ENCODE peak calls at places on chromosomes 7 and 10, in five cellular contexts. One of them, this sample, is unnamed.

GRCh38 chr10:29850371-29850770 is 209.0 kb downstream of the JCAD start:
- DNase-seq in IMR-90: no peak
- DNase-seq in HCT116: no peak
- DNase-seq in tibial artery: no peak
- DNase-seq in heart left ventricle: no peak
- DNase-seq in this sample: no peak

GRCh38 chr7:144437370-144438191 is 34.1 kb upstream of the NOBOX start:
- DNase-seq in IMR-90: peak
- DNase-seq in HCT116: peak
- DNase-seq in tibial artery: peak
- DNase-seq in heart left ventricle: no peak
- DNase-seq in this sample: no peak

GRCh38 chr10:29590598-29591415 is 44.0 kb downstream of the SVIL start:
- DNase-seq in IMR-90: peak
- DNase-seq in HCT116: peak
- DNase-seq in tibial artery: no peak
- DNase-seq in heart left ventricle: no peak
- DNase-seq in this sample: no peak

GRCh38 chr7:23530355-23530754 is 1.4 kb downstream of the TRA2A start:
- DNase-seq in IMR-90: peak
- DNase-seq in HCT116: no peak
- DNase-seq in tibial artery: no peak
- DNase-seq in heart left ventricle: no peak
- DNase-seq in this sample: no peak

GRCh38 chr7:141094336-141095070 is 20.6 kb downstream of the TMEM178B start:
- DNase-seq in IMR-90: no peak
- DNase-seq in HCT116: no peak
- DNase-seq in tibial artery: no peak
- DNase-seq in heart left ventricle: no peak
- DNase-seq in this sample: no peak

GRCh38 chr7:128909605-128910568 is 622 bp downstream of the KCP start:
- DNase-seq in IMR-90: peak
- DNase-seq in HCT116: no peak
- DNase-seq in tibial artery: no peak
- DNase-seq in heart left ventricle: peak
- DNase-seq in this sample: no peak

GRCh38 chr10:27285093-27285492 is 44.5 kb upstream of the ACBD5 start:
- DNase-seq in IMR-90: peak
- DNase-seq in HCT116: peak
- DNase-seq in tibial artery: no peak
- DNase-seq in heart left ventricle: no peak
- DNase-seq in this sample: no peak

GRCh38 chr7:103447073-103447960 is 1.3 kb upstream of the SLC26A5 start:
- DNase-seq in IMR-90: peak
- DNase-seq in HCT116: peak
- DNase-seq in tibial artery: no peak
- DNase-seq in heart left ventricle: no peak
- DNase-seq in this sample: no peak

GRCh38 chr10:49104323-49104722 is 11.0 kb downstream of the VSTM4 start:
- DNase-seq in IMR-90: no peak
- DNase-seq in HCT116: no peak
- DNase-seq in tibial artery: no peak
- DNase-seq in heart left ventricle: no peak
- DNase-seq in this sample: no peak

GRCh38 chr7:2445047-2445446 is 31.2 kb downstream of the GRIFIN start:
- DNase-seq in IMR-90: no peak
- DNase-seq in HCT116: no peak
- DNase-seq in tibial artery: peak
- DNase-seq in heart left ventricle: no peak
- DNase-seq in this sample: peak

GRCh38 chr10:71829171-71829570 is 21.9 kb downstream of the PSAP start:
- DNase-seq in IMR-90: no peak
- DNase-seq in HCT116: no peak
- DNase-seq in tibial artery: peak
- DNase-seq in heart left ventricle: no peak
- DNase-seq in this sample: no peak

GRCh38 chr10:43785252-43785651 is 136.6 kb upstream of the ZNF32 start:
- DNase-seq in IMR-90: no peak
- DNase-seq in HCT116: peak
- DNase-seq in tibial artery: no peak
- DNase-seq in heart left ventricle: no peak
- DNase-seq in this sample: no peak

GRCh38 chr10:100046088-100046487 is 35.6 kb downstream of the CPN1 start:
- DNase-seq in IMR-90: peak
- DNase-seq in HCT116: peak
- DNase-seq in tibial artery: peak
- DNase-seq in heart left ventricle: peak
- DNase-seq in this sample: peak

GRCh38 chr10:490891-491571 is 198.4 kb downstream of the DIP2C start:
- DNase-seq in IMR-90: peak
- DNase-seq in HCT116: no peak
- DNase-seq in tibial artery: peak
- DNase-seq in heart left ventricle: peak
- DNase-seq in this sample: peak

GRCh38 chr7:39453743-39454355 is 112.4 kb upstream of the YAE1 start:
- DNase-seq in IMR-90: peak
- DNase-seq in HCT116: peak
- DNase-seq in tibial artery: no peak
- DNase-seq in heart left ventricle: no peak
- DNase-seq in this sample: no peak

GRCh38 chr7:826230-826905 is 5.9 kb upstream of the SUN1 start:
- DNase-seq in IMR-90: no peak
- DNase-seq in HCT116: no peak
- DNase-seq in tibial artery: no peak
- DNase-seq in heart left ventricle: no peak
- DNase-seq in this sample: peak

GRCh38 chr7:39016609-39017008 is 38.9 kb downstream of the POU6F2 start:
- DNase-seq in IMR-90: no peak
- DNase-seq in HCT116: no peak
- DNase-seq in tibial artery: no peak
- DNase-seq in heart left ventricle: no peak
- DNase-seq in this sample: no peak

GRCh38 chr7:118186491-118186890 is 2.5 kb downstream of the LSM8 start:
- DNase-seq in IMR-90: no peak
- DNase-seq in HCT116: no peak
- DNase-seq in tibial artery: no peak
- DNase-seq in heart left ventricle: no peak
- DNase-seq in this sample: no peak

GRCh38 chr10:111856631-111857030 is 326.9 kb downstream of the GPAM start:
- DNase-seq in IMR-90: no peak
- DNase-seq in HCT116: no peak
- DNase-seq in tibial artery: no peak
- DNase-seq in heart left ventricle: no peak
- DNase-seq in this sample: no peak

GRCh38 chr7:99258501-99258900 is 14.1 kb upstream of the MYH16 start:
- DNase-seq in IMR-90: no peak
- DNase-seq in HCT116: no peak
- DNase-seq in tibial artery: no peak
- DNase-seq in heart left ventricle: no peak
- DNase-seq in this sample: no peak

GRCh38 chr10:131758062-131758941 is 142.5 kb upstream of the PPP2R2D start:
- DNase-seq in IMR-90: no peak
- DNase-seq in HCT116: no peak
- DNase-seq in tibial artery: no peak
- DNase-seq in heart left ventricle: no peak
- DNase-seq in this sample: peak

GRCh38 chr10:69451209-69451783 is at the start of gene TSPAN15:
- DNase-seq in IMR-90: peak
- DNase-seq in HCT116: peak
- DNase-seq in tibial artery: peak
- DNase-seq in heart left ventricle: peak
- DNase-seq in this sample: peak

GRCh38 chr10:119726291-119727261 is 726 bp downstream of the INPP5F start:
- DNase-seq in IMR-90: no peak
- DNase-seq in HCT116: no peak
- DNase-seq in tibial artery: no peak
- DNase-seq in heart left ventricle: peak
- DNase-seq in this sample: no peak

GRCh38 chr7:96685353-96685752 is 24.3 kb downstream of the SEM1 start:
- DNase-seq in IMR-90: no peak
- DNase-seq in HCT116: no peak
- DNase-seq in tibial artery: no peak
- DNase-seq in heart left ventricle: no peak
- DNase-seq in this sample: no peak

GRCh38 chr10:48450233-48450810 is 143.8 kb downstream of the MAPK8 start:
- DNase-seq in IMR-90: no peak
- DNase-seq in HCT116: no peak
- DNase-seq in tibial artery: peak
- DNase-seq in heart left ventricle: no peak
- DNase-seq in this sample: peak

GRCh38 chr10:60964257-60965235 is 20.6 kb upstream of the RHOBTB1 start:
- DNase-seq in IMR-90: peak
- DNase-seq in HCT116: peak
- DNase-seq in tibial artery: peak
- DNase-seq in heart left ventricle: peak
- DNase-seq in this sample: peak

GRCh38 chr10:28530751-28531150 is 2.2 kb upstream of the WAC start:
- DNase-seq in IMR-90: peak
- DNase-seq in HCT116: no peak
- DNase-seq in tibial artery: no peak
- DNase-seq in heart left ventricle: no peak
- DNase-seq in this sample: no peak

GRCh38 chr7:111329367-111330234 is 232.7 kb downstream of the IMMP2L start:
- DNase-seq in IMR-90: peak
- DNase-seq in HCT116: no peak
- DNase-seq in tibial artery: no peak
- DNase-seq in heart left ventricle: no peak
- DNase-seq in this sample: no peak

GRCh38 chr7:156614434-156615264 is 25.9 kb upstream of the RNF32 start:
- DNase-seq in IMR-90: no peak
- DNase-seq in HCT116: no peak
- DNase-seq in tibial artery: no peak
- DNase-seq in heart left ventricle: no peak
- DNase-seq in this sample: no peak

GRCh38 chr10:24822557-24822956 is 98.9 kb upstream of the ARHGAP21 start:
- DNase-seq in IMR-90: no peak
- DNase-seq in HCT116: no peak
- DNase-seq in tibial artery: no peak
- DNase-seq in heart left ventricle: no peak
- DNase-seq in this sample: no peak

GRCh38 chr7:143914938-143915337 is 13.0 kb upstream of the TCAF1 start:
- DNase-seq in IMR-90: no peak
- DNase-seq in HCT116: no peak
- DNase-seq in tibial artery: no peak
- DNase-seq in heart left ventricle: no peak
- DNase-seq in this sample: no peak

GRCh38 chr7:80134536-80135305 is at the start of gene GNAI1:
- DNase-seq in IMR-90: peak
- DNase-seq in HCT116: peak
- DNase-seq in tibial artery: peak
- DNase-seq in heart left ventricle: peak
- DNase-seq in this sample: peak

GRCh38 chr7:140562921-140563600 is 77.6 kb downstream of the DENND2A start:
- DNase-seq in IMR-90: peak
- DNase-seq in HCT116: no peak
- DNase-seq in tibial artery: no peak
- DNase-seq in heart left ventricle: no peak
- DNase-seq in this sample: no peak

GRCh38 chr10:128421731-128422130 is 295.5 kb upstream of the MKI67 start:
- DNase-seq in IMR-90: no peak
- DNase-seq in HCT116: no peak
- DNase-seq in tibial artery: no peak
- DNase-seq in heart left ventricle: no peak
- DNase-seq in this sample: no peak

GRCh38 chr10:91603931-91604331 is 28.9 kb downstream of the PPP1R3C start:
- DNase-seq in IMR-90: no peak
- DNase-seq in HCT116: no peak
- DNase-seq in tibial artery: no peak
- DNase-seq in heart left ventricle: no peak
- DNase-seq in this sample: no peak
- H3K27ac ChIP-seq in IMR-90: peak
- H3K27ac ChIP-seq in HCT116: no peak
- H3K27ac ChIP-seq in tibial artery: peak
- H3K27ac ChIP-seq in heart left ventricle: no peak
- H3K27ac ChIP-seq in this sample: peak

GRCh38 chr7:57375783-57376182 is 74.2 kb upstream of the ZNF716 start:
- DNase-seq in IMR-90: no peak
- DNase-seq in HCT116: no peak
- DNase-seq in tibial artery: no peak
- DNase-seq in heart left ventricle: no peak
- DNase-seq in this sample: no peak
- H3K4me3 ChIP-seq in IMR-90: no peak
- H3K4me3 ChIP-seq in HCT116: no peak
- H3K4me3 ChIP-seq in tibial artery: no peak
- H3K4me3 ChIP-seq in heart left ventricle: no peak
- H3K4me3 ChIP-seq in this sample: no peak

GRCh38 chr10:75408911-75409885 is 7.6 kb upstream of the ZNF503 start:
- DNase-seq in IMR-90: no peak
- DNase-seq in HCT116: no peak
- DNase-seq in tibial artery: peak
- DNase-seq in heart left ventricle: peak
- DNase-seq in this sample: peak
- TF ChIP-seq CTCF in IMR-90: no peak
- TF ChIP-seq CTCF in HCT116: no peak
- TF ChIP-seq CTCF in tibial artery: no peak
- TF ChIP-seq CTCF in heart left ventricle: no peak
- TF ChIP-seq CTCF in this sample: no peak

DNA sequence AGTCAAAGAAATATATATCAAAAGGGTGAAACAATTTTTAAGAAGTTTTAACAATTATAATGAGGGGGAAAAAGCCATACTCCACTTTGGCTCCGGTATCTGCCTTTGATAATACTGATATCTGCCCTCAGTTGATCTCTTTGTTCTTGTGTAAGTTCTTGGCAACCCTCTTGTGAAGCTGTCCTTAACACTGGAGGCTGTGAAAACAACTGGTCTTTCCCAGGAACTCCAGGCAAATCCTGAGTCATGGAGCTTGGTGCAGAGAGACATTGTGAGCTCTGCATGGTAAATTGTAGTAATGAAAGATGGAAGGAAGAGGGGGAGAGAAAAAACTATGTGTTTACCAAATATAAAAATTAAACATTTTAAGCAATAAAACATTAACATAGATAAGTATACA is 11.9 kb upstream of the ERVW-1 start:
- DNase-seq in IMR-90: peak
- DNase-seq in HCT116: no peak
- DNase-seq in tibial artery: no peak
- DNase-seq in heart left ventricle: no peak
- DNase-seq in this sample: no peak
- H3K27ac ChIP-seq in IMR-90: no peak
- H3K27ac ChIP-seq in HCT116: no peak
- H3K27ac ChIP-seq in tibial artery: no peak
- H3K27ac ChIP-seq in heart left ventricle: no peak
- H3K27ac ChIP-seq in this sample: no peak